ENCODE peak calls at places on chromosomes 12 and 14, in five cellular contexts. One of them, this sample, is unnamed.
A peak's percentile ranks its signal among the peaks of the same experiment; 100 is the strongest.

GRCh38 chr14:32329146-32329545 is at the start of gene AKAP6:
- DNase-seq in left lung: no peak
- DNase-seq in left ventricle myocardium inferior: no peak
- DNase-seq in AG04449: no peak
- DNase-seq in Panc1: no peak
- DNase-seq in this sample: no peak

GRCh38 chr12:70609203-70609602 is 28.0 kb downstream of the PTPRB start:
- DNase-seq in Panc1: no peak
- DNase-seq in left ventricle myocardium inferior: no peak
- DNase-seq in AG04449: no peak
- DNase-seq in left lung: no peak
- DNase-seq in this sample: no peak

GRCh38 chr12:131917139-131917710 is 11.9 kb upstream of the PUS1 start:
- DNase-seq in Panc1: no peak
- DNase-seq in left ventricle myocardium inferior: no peak
- DNase-seq in left lung: no peak
- DNase-seq in AG04449: no peak
- DNase-seq in this sample: no peak

GRCh38 chr12:54051916-54052744 is 1.5 kb upstream of the HOXC4 start:
- DNase-seq in left ventricle myocardium inferior: no peak
- DNase-seq in Panc1: no peak
- DNase-seq in AG04449: no peak
- DNase-seq in left lung: no peak
- DNase-seq in this sample: no peak

GRCh38 chr14:86015916-86016315 is 486.0 kb downstream of the FLRT2 start:
- DNase-seq in left lung: no peak
- DNase-seq in Panc1: no peak
- DNase-seq in AG04449: no peak
- DNase-seq in left ventricle myocardium inferior: no peak
- DNase-seq in this sample: no peak

GRCh38 chr14:68104518-68104917 is 284.9 kb downstream of the RAD51B start:
- DNase-seq in Panc1: no peak
- DNase-seq in left lung: no peak
- DNase-seq in left ventricle myocardium inferior: no peak
- DNase-seq in AG04449: peak; percentile 61
- DNase-seq in this sample: peak; percentile 84

GRCh38 chr14:58395815-58396626 is at the start of gene TOMM20L:
- DNase-seq in AG04449: no peak
- DNase-seq in left ventricle myocardium inferior: peak; percentile 73
- DNase-seq in left lung: peak; percentile 71
- DNase-seq in Panc1: no peak
- DNase-seq in this sample: peak; percentile 14

GRCh38 chr12:87253157-87253556 is 776.0 kb downstream of the C12orf50 start:
- DNase-seq in left ventricle myocardium inferior: no peak
- DNase-seq in left lung: no peak
- DNase-seq in Panc1: no peak
- DNase-seq in AG04449: no peak
- DNase-seq in this sample: no peak

GRCh38 chr14:62694075-62694474 is 351.2 kb downstream of the KCNH5 start:
- DNase-seq in AG04449: no peak
- DNase-seq in Panc1: no peak
- DNase-seq in left ventricle myocardium inferior: no peak
- DNase-seq in left lung: no peak
- DNase-seq in this sample: no peak

GRCh38 chr12:75812341-75813018 is 219.1 kb downstream of the PHLDA1 start:
- DNase-seq in Panc1: no peak
- DNase-seq in left ventricle myocardium inferior: no peak
- DNase-seq in left lung: no peak
- DNase-seq in AG04449: peak; percentile 54
- DNase-seq in this sample: no peak

GRCh38 chr12:113268621-113269020 is 47.4 kb downstream of the TPCN1 start:
- DNase-seq in Panc1: no peak
- DNase-seq in AG04449: no peak
- DNase-seq in left lung: peak; percentile 18
- DNase-seq in left ventricle myocardium inferior: no peak
- DNase-seq in this sample: no peak

GRCh38 chr12:120872487-120872886 is 31.7 kb downstream of the SPPL3 start:
- DNase-seq in AG04449: no peak
- DNase-seq in Panc1: no peak
- DNase-seq in left ventricle myocardium inferior: no peak
- DNase-seq in left lung: no peak
- DNase-seq in this sample: no peak

GRCh38 chr12:130120012-130120805 is 42.1 kb upstream of the FZD10 start:
- DNase-seq in AG04449: no peak
- DNase-seq in Panc1: no peak
- DNase-seq in left ventricle myocardium inferior: no peak
- DNase-seq in left lung: no peak
- DNase-seq in this sample: no peak

GRCh38 chr14:72704507-72704906 is 189.4 kb downstream of the DPF3 start:
- DNase-seq in left lung: no peak
- DNase-seq in left ventricle myocardium inferior: no peak
- DNase-seq in Panc1: no peak
- DNase-seq in AG04449: no peak
- DNase-seq in this sample: no peak

GRCh38 chr14:26104686-26105085 is 493.1 kb downstream of the NOVA1 start:
- DNase-seq in Panc1: no peak
- DNase-seq in left ventricle myocardium inferior: no peak
- DNase-seq in left lung: no peak
- DNase-seq in AG04449: no peak
- DNase-seq in this sample: no peak

GRCh38 chr14:94011795-94012194 is 14.3 kb upstream of the OTUB2 start:
- DNase-seq in AG04449: no peak
- DNase-seq in Panc1: no peak
- DNase-seq in left ventricle myocardium inferior: no peak
- DNase-seq in left lung: no peak
- DNase-seq in this sample: no peak

GRCh38 chr12:90543393-90543792 is 411.6 kb downstream of the CCER1 start:
- DNase-seq in AG04449: no peak
- DNase-seq in left ventricle myocardium inferior: no peak
- DNase-seq in Panc1: no peak
- DNase-seq in left lung: no peak
- DNase-seq in this sample: no peak

GRCh38 chr12:42094277-42094676 is 50.4 kb downstream of the GXYLT1 start:
- DNase-seq in Panc1: no peak
- DNase-seq in left ventricle myocardium inferior: no peak
- DNase-seq in left lung: no peak
- DNase-seq in AG04449: no peak
- DNase-seq in this sample: no peak

GRCh38 chr12:70875628-70876027 is 44.9 kb downstream of the PTPRR start:
- DNase-seq in Panc1: no peak
- DNase-seq in AG04449: no peak
- DNase-seq in left lung: no peak
- DNase-seq in left ventricle myocardium inferior: no peak
- DNase-seq in this sample: no peak

GRCh38 chr14:20477211-20477876 is 8.1 kb downstream of the PNP start:
- DNase-seq in left lung: peak; percentile 72
- DNase-seq in left ventricle myocardium inferior: peak; percentile 46
- DNase-seq in Panc1: no peak
- DNase-seq in AG04449: no peak
- DNase-seq in this sample: no peak

GRCh38 chr12:24820872-24821271 is 128.0 kb downstream of the BCAT1 start:
- DNase-seq in Panc1: no peak
- DNase-seq in AG04449: no peak
- DNase-seq in left lung: no peak
- DNase-seq in left ventricle myocardium inferior: no peak
- DNase-seq in this sample: no peak

GRCh38 chr12:65522956-65523857 is 244.7 kb downstream of the MSRB3 start:
- DNase-seq in Panc1: no peak
- DNase-seq in left ventricle myocardium inferior: no peak
- DNase-seq in AG04449: no peak
- DNase-seq in left lung: no peak
- DNase-seq in this sample: no peak

GRCh38 chr12:78636253-78636855 is 228.2 kb upstream of the SYT1 start:
- DNase-seq in left lung: no peak
- DNase-seq in left ventricle myocardium inferior: no peak
- DNase-seq in AG04449: no peak
- DNase-seq in Panc1: no peak
- DNase-seq in this sample: no peak

GRCh38 chr12:78645956-78646355 is 218.6 kb upstream of the SYT1 start:
- DNase-seq in AG04449: no peak
- DNase-seq in Panc1: no peak
- DNase-seq in left ventricle myocardium inferior: no peak
- DNase-seq in left lung: no peak
- DNase-seq in this sample: peak; percentile 0

GRCh38 chr12:78641837-78642423 is 222.6 kb upstream of the SYT1 start:
- DNase-seq in left lung: no peak
- DNase-seq in Panc1: no peak
- DNase-seq in left ventricle myocardium inferior: no peak
- DNase-seq in AG04449: no peak
- DNase-seq in this sample: no peak
- TF ChIP-seq CTCF in left lung: no peak
- TF ChIP-seq CTCF in Panc1: peak; percentile 0
- TF ChIP-seq CTCF in left ventricle myocardium inferior: no peak
- TF ChIP-seq CTCF in AG04449: no peak
- TF ChIP-seq CTCF in this sample: no peak

DNA sequence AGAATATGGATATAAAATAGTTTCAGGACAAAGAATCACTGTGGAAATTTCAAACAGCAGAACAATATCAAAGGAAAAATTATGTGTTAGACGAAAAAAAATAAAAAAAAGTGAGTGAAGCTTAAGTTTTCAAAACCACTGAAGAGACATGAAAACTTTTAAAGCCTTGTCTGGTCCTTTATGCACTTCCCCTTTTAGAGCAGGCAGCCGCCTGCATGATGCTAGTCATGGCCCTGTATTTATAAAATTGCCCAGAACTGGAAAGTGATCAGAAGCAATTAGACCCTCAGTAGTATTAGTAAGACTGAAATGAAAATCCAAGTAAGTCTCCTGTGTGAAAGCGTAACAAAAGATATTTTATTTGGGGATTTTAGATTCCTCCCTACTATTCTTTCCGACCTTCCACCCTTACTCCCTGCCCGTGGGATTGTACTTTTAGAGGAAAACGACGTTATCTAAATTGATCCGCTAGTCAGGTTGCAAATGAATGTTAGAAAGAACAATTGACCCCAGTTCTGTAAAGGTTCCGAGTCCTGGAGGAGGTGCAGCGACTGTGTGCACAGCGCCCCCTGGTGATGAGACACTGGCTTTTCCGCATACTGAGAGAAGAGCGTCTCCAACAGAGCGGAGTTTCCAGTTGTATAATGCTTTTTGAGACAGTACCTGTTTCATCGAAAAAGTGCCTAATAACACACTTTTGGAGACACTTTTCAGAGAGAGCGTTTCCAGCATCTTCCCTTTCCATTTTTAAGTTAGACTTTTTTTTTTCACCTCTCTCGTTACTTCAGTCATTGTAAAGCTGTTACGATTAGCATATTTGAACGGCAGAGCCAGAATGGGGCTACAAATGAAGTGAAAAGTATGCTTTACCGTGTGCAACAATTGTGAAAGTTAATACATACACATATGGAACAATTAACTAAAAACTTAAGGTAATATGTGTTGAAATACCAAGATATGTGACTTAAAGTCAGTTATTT is 12.4 kb downstream of the MGST1 start:
- DNase-seq in AG04449: no peak
- DNase-seq in Panc1: no peak
- DNase-seq in left ventricle myocardium inferior: peak; percentile 46
- DNase-seq in left lung: peak; percentile 48
- DNase-seq in this sample: no peak
- TF ChIP-seq CTCF in AG04449: peak; percentile 66
- TF ChIP-seq CTCF in Panc1: peak; percentile 82
- TF ChIP-seq CTCF in left ventricle myocardium inferior: peak; percentile 57
- TF ChIP-seq CTCF in left lung: peak; percentile 73
- TF ChIP-seq CTCF in this sample: peak; percentile 74

GRCh38 chr12:128190614-128191013 is 76.4 kb upstream of the TMEM132C start:
- DNase-seq in AG04449: no peak
- DNase-seq in left ventricle myocardium inferior: no peak
- DNase-seq in Panc1: no peak
- DNase-seq in left lung: no peak
- DNase-seq in this sample: no peak
- TF ChIP-seq CTCF in AG04449: no peak
- TF ChIP-seq CTCF in left ventricle myocardium inferior: peak; percentile 58
- TF ChIP-seq CTCF in Panc1: peak; percentile 81
- TF ChIP-seq CTCF in left lung: no peak
- TF ChIP-seq CTCF in this sample: peak; percentile 51

GRCh38 chr14:39469094-39469710 is 37.0 kb upstream of the FBXO33 start:
- DNase-seq in left lung: no peak
- DNase-seq in left ventricle myocardium inferior: no peak
- DNase-seq in Panc1: peak; percentile 8
- DNase-seq in AG04449: no peak
- DNase-seq in this sample: no peak
- TF ChIP-seq CTCF in left lung: no peak
- TF ChIP-seq CTCF in left ventricle myocardium inferior: peak; percentile 29
- TF ChIP-seq CTCF in Panc1: peak; percentile 6
- TF ChIP-seq CTCF in AG04449: no peak
- TF ChIP-seq CTCF in this sample: peak; percentile 14

DNA sequence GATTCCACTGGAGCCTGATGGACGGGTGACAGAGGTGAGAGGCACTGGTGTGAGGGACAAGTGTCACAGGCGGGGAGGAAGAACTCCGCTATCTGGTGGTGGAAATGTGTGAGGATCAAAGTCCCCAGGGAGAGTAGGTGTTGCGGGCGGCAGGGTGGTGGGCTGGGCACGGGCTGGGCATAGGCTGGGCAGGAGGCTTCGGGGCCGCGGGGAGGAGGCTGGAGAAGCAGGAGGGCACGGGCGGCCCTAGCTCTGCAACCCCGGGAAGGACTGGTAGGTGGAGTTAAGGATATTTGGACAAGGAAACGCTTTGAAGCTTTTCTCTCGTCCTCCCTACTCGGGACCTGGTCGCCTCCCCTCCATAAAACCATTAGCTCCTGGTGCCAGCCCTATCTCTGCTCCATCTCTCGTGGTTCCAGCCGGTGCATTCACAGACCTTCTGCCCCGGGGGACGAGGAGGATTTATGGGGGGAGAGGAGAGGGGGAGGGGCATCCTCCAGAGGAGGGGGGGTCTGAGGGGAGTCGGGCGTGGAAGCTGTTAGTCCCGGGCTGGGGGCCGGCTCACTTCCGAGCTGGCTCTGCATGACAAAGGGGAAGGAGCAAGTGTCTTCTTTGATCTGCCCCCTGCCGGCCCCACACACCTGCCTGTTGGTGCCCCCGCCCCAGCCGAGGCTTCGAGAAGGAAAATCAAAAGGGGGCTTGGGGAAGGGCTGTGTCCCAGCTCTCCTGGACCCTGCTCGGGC is 478 bp downstream of the WNT5B start:
- DNase-seq in left ventricle myocardium inferior: no peak
- DNase-seq in AG04449: no peak
- DNase-seq in left lung: no peak
- DNase-seq in Panc1: no peak
- DNase-seq in this sample: no peak
- TF ChIP-seq CTCF in left ventricle myocardium inferior: peak; percentile 19
- TF ChIP-seq CTCF in AG04449: no peak
- TF ChIP-seq CTCF in left lung: no peak
- TF ChIP-seq CTCF in Panc1: no peak
- TF ChIP-seq CTCF in this sample: peak; percentile 33

This sample was measured in kidney epithelial cell.